ENCODE peak calls at places on chromosomes 2 and 18, in five cellular contexts. W is HFF-Myc, Z is fibroblast of lung, R is transverse colon, E is AG04449. D is an unnamed sample.

GRCh38 chr2:54015809-54016703 is 45.3 kb upstream of the PSME4 start:
- DNase-seq in W (peak; percentile 56), Z (peak; percentile 80), R (no peak), E (peak; percentile 57), D (no peak)

GRCh38 chr18:49174478-49174877 is 223.7 kb upstream of the SMAD7 start:
- DNase-seq in W (no peak), Z (peak; percentile 85), R (no peak), E (peak; percentile 29), D (peak; percentile 30)

GRCh38 chr2:15819576-15820282 is 120.6 kb upstream of the MYCN start:
- DNase-seq in W (no peak), Z (no peak), R (no peak), E (no peak), D (no peak)

GRCh38 chr2:2464095-2464494 is 133.0 kb upstream of the MYT1L start:
- DNase-seq in W (no peak), Z (peak; percentile 47), R (no peak), E (no peak), D (no peak)

GRCh38 chr18:46260016-46260878 is 156.1 kb downstream of the HAUS1 start:
- DNase-seq in W (no peak), Z (peak; percentile 52), R (no peak), E (peak; percentile 67), D (peak; percentile 20)

GRCh38 chr2:235050992-235051351 is 99.2 kb downstream of the SH3BP4 start:
- DNase-seq in W (peak; percentile 89), Z (peak; percentile 93), R (peak; percentile 87), E (peak; percentile 66), D (peak; percentile 84)

GRCh38 chr2:68357608-68358337 is 7.3 kb upstream of the PLEK start:
- DNase-seq in W (peak; percentile 32), Z (peak; percentile 66), R (peak; percentile 33), E (no peak), D (peak; percentile 16)

GRCh38 chr2:200411831-200412230 is 98.0 kb downstream of the KCTD18 start:
- DNase-seq in W (no peak), Z (peak; percentile 26), R (no peak), E (no peak), D (no peak)

GRCh38 chr2:237968048-237968862 is 1.4 kb downstream of the UBE2F start:
- DNase-seq in W (peak; percentile 45), Z (peak; percentile 80), R (peak; percentile 40), E (peak; percentile 52), D (no peak)

GRCh38 chr2:104840916-104841315 is 13.0 kb upstream of the POU3F3 start:
- DNase-seq in W (no peak), Z (no peak), R (no peak), E (no peak), D (no peak)

GRCh38 chr2:42770288-42771131 is 6.6 kb upstream of the OXER1 start:
- DNase-seq in W (no peak), Z (peak; percentile 29), R (no peak), E (no peak), D (peak; percentile 14)

GRCh38 chr2:225040862-225041209 is 1.4 kb downstream of the DOCK10 start:
- DNase-seq in W (no peak), Z (peak; percentile 22), R (peak; percentile 25), E (no peak), D (no peak)

GRCh38 chr2:74576830-74577229 is 22.3 kb downstream of the DOK1 start:
- DNase-seq in W (no peak), Z (peak; percentile 66), R (no peak), E (no peak), D (no peak)

GRCh38 chr18:6857305-6857704 is 127.8 kb downstream of the ARHGAP28 start:
- DNase-seq in W (no peak), Z (peak; percentile 82), R (no peak), E (no peak), D (no peak)

GRCh38 chr2:167237478-167237877 is 349.2 kb downstream of the XIRP2 start:
- DNase-seq in W (no peak), Z (no peak), R (no peak), E (no peak), D (no peak)
- TF ChIP-seq CTCF in W (no peak), Z (no peak), R (no peak), E (no peak), D (no peak)

GRCh38 chr2:28868611-28869010 is 1.5 kb downstream of the TRMT61B start:
- DNase-seq in W (no peak), Z (no peak), R (no peak), E (no peak), D (no peak)

GRCh38 chr2:28869494-28870145 is 489 bp downstream of the TRMT61B start:
- DNase-seq in W (no peak), Z (no peak), R (peak; percentile 28), E (no peak), D (no peak)

GRCh38 chr2:28871620-28872019 is 1.5 kb upstream of the TRMT61B start:
- DNase-seq in W (no peak), Z (no peak), R (no peak), E (no peak), D (no peak)

GRCh38 chr2:28870146-28870891 is at the start of gene TRMT61B:
- DNase-seq in W (peak; percentile 79), Z (peak; percentile 94), R (peak; percentile 97), E (peak; percentile 69), D (peak; percentile 87)
- TF ChIP-seq CTCF in W (no peak), Z (no peak), R (no peak), E (no peak), D (no peak)

DNA sequence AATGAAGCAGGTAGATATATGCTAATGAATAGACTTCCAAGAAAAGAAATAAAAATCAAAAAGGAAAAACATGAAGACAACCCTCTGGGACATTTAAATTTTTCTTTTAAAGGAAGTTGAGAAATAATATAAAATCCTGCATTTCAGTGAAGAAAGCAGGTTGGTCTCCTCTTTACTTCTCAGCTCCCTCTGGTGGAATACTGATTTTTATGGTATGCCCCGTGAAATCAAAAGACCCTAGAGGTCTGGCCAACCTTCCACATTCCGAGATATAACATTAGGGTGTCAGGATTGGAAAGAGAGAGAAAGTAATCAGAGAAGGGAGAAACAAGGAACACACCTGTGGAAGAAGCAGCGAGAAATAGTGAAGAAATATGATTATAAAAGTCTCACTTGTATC is 72.7 kb downstream of the DNER start:
- DNase-seq in W (no peak), Z (no peak), R (no peak), E (no peak), D (no peak)
- TF ChIP-seq CTCF in W (no peak), Z (no peak), R (no peak), E (no peak), D (peak; percentile 36)

GRCh38 chr2:151793123-151793522 is 35.1 kb downstream of the ARL5A start:
- DNase-seq in W (no peak), Z (no peak), R (no peak), E (no peak), D (no peak)

GRCh38 chr2:151791545-151791944 is 36.7 kb downstream of the ARL5A start:
- DNase-seq in W (no peak), Z (no peak), R (no peak), E (no peak), D (no peak)

GRCh38 chr2:151790689-151791088 is 37.5 kb downstream of the ARL5A start:
- DNase-seq in W (no peak), Z (no peak), R (no peak), E (no peak), D (no peak)

GRCh38 chr2:151795646-151796240 is 32.5 kb downstream of the ARL5A start:
- DNase-seq in W (no peak), Z (no peak), R (no peak), E (no peak), D (no peak)

GRCh38 chr2:151792589-151792988 is 35.6 kb downstream of the ARL5A start:
- DNase-seq in W (no peak), Z (no peak), R (no peak), E (no peak), D (no peak)
- TF ChIP-seq CTCF in W (peak; percentile 10), Z (no peak), R (no peak), E (no peak), D (peak; percentile 13)

GRCh38 chr18:41747723-41748242 is 207.3 kb upstream of the PIK3C3 start:
- DNase-seq in W (no peak), Z (no peak), R (no peak), E (no peak), D (no peak)

GRCh38 chr18:41744664-41745063 is 210.4 kb upstream of the PIK3C3 start:
- DNase-seq in W (no peak), Z (peak; percentile 2), R (no peak), E (no peak), D (no peak)

GRCh38 chr18:41751161-41751560 is 203.9 kb upstream of the PIK3C3 start:
- DNase-seq in W (no peak), Z (no peak), R (no peak), E (no peak), D (no peak)

GRCh38 chr18:41745166-41746049 is 209.6 kb upstream of the PIK3C3 start:
- DNase-seq in W (no peak), Z (peak; percentile 58), R (peak; percentile 23), E (no peak), D (no peak)
- TF ChIP-seq CTCF in W (peak; percentile 66), Z (peak; percentile 37), R (peak; percentile 30), E (peak; percentile 71), D (peak; percentile 88)

GRCh38 chr18:34764451-34764850 is 54.4 kb downstream of the DTNA start:
- DNase-seq in W (no peak), Z (no peak), R (no peak), E (no peak), D (peak; percentile 19)
- TF ChIP-seq CTCF in W (no peak), Z (no peak), R (no peak), E (no peak), D (peak; percentile 26)

DNA sequence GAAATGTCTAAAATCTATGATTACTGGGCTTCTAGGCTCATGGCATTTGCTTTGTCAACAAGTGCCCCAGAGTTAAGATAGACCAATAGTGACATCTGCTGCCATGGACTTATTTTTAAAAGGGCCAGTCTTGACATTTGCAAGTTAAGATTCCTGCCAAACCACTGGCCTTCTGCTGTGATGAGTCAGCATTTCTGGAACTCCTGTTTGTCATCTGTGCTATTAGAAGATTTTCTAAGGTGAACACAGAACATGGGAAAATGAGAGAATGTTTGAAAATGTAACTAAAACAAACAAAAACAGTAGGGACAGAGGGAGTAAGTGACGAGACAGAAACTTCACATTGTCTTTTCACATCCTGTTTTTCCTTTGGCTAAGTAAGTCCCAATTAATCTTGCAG is 93.7 kb upstream of the WDR75 start:
- DNase-seq in W (peak; percentile 93), Z (peak; percentile 98), R (peak; percentile 19), E (peak; percentile 85), D (peak; percentile 70)
- TF ChIP-seq CTCF in W (peak; percentile 36), Z (peak; percentile 17), R (no peak), E (peak; percentile 20), D (peak; percentile 9)

DNA sequence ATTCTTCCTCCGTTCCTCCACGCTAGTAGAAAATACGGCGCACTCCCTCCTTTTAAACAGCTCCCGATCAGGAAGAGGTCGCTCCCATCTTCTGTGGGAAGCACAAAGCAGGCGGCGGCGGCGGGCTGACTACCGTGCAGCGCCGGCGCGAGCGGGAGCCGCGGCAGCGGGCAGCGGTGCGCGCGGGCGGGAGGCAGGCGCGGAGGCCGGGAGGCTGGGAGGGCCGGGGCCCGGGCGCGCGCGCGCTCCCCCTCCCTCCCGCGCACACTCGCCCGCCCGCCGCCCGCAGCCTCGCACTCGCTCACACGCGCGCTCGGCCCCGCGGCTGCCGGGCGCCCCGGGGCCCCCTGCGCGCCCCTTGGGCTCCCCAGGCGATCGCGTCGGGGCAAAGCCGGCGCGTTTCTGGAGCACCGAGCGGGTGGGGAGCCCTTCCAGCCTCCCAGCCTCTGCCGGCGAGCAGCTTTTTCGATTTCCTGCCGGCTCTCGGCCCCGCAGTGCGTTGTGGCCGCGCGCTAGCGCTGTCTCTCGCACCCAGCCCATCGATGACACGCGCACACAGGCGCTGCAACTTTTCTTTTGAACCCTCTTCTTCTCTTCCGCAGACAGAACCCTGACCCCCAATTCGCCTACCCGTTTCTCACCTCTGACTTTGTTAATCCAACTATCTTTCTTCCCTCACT is at the start of gene SLC8A1:
- DNase-seq in W (no peak), Z (peak; percentile 49), R (no peak), E (no peak), D (no peak)
- TF ChIP-seq CTCF in W (no peak), Z (no peak), R (no peak), E (no peak), D (no peak)

D was measured in retinal pigment epithelial cell.